ENCODE peak calls at places on chromosome 7, in ten cellular contexts. E, M, G, N, X, I, H, J, R and U are unnamed samples.

GRCh38 chr7:134865001-134865845 is 85.8 kb downstream of the CALD1 start:
- DNase-seq in J (peak; percentile 64), E (peak; percentile 8), I (peak; percentile 38), X (no peak), M (peak; percentile 60), R (peak; percentile 20), H (no peak), G (peak; percentile 19), N (peak; percentile 53), U (peak; percentile 48)

GRCh38 chr7:378041-378420 is 88.1 kb downstream of the FOXL3 start:
- DNase-seq in I (no peak), G (no peak), N (no peak), H (no peak), M (no peak), J (no peak), R (no peak), X (no peak), E (no peak), U (no peak)

GRCh38 chr7:32937344-32938174 is 19.7 kb upstream of the FKBP9 start:
- DNase-seq in X (no peak), H (no peak), G (no peak), J (peak; percentile 78), I (peak; percentile 22), M (peak; percentile 66), R (no peak), E (no peak), N (peak; percentile 33), U (no peak)

GRCh38 chr7:255721-256361 is 34.1 kb upstream of the FOXL3 start:
- DNase-seq in N (no peak), G (no peak), X (peak; percentile 82), E (no peak), H (peak; percentile 64), I (no peak), J (no peak), R (no peak), M (no peak), U (no peak)

GRCh38 chr7:128215281-128215680 is 25.8 kb upstream of the LEP start:
- DNase-seq in X (no peak), N (peak; percentile 98), G (no peak), M (peak; percentile 70), J (peak; percentile 89), H (no peak), R (no peak), I (peak; percentile 65), E (no peak), U (no peak)

GRCh38 chr7:131443496-131443895 is 112.9 kb downstream of the PODXL start:
- DNase-seq in R (no peak), H (no peak), X (no peak), G (no peak), N (no peak), E (no peak), I (no peak), M (peak; percentile 43), J (peak; percentile 27), U (no peak)

GRCh38 chr7:128742206-128742605 is 3.0 kb downstream of the CALU start:
- DNase-seq in G (no peak), R (no peak), X (no peak), I (peak; percentile 66), E (no peak), N (peak; percentile 90), M (peak; percentile 88), H (no peak), J (peak; percentile 91), U (no peak)

GRCh38 chr7:137754076-137754851 is 92.5 kb downstream of the DGKI start:
- DNase-seq in J (peak; percentile 12), G (peak; percentile 27), I (no peak), N (no peak), M (peak; percentile 41), H (no peak), X (no peak), R (peak; percentile 33), E (no peak), U (peak; percentile 22)

GRCh38 chr7:44377134-44377463 is 51.7 kb upstream of the CAMK2B start:
- DNase-seq in R (no peak), M (no peak), X (no peak), I (no peak), J (no peak), G (no peak), H (no peak), E (no peak), N (no peak), U (no peak)

GRCh38 chr7:1403844-1404404 is 55.3 kb downstream of the MICALL2 start:
- DNase-seq in E (no peak), N (peak; percentile 19), R (peak; percentile 66), J (peak; percentile 46), H (no peak), G (no peak), M (peak; percentile 58), I (peak; percentile 79), X (peak; percentile 78), U (no peak)

GRCh38 chr7:48360574-48360973 is 189.3 kb downstream of the ABCA13 start:
- DNase-seq in R (no peak), J (peak; percentile 53), G (no peak), M (peak; percentile 89), H (no peak), I (peak; percentile 13), E (no peak), N (peak; percentile 5), X (no peak), U (no peak)
- TF ChIP-seq CTCF in R (no peak), J (no peak), G (no peak), M (no peak), H (no peak), I (no peak), E (no peak), N (no peak), X (no peak), U (no peak)

GRCh38 chr7:65002972-65003585 is 3.4 kb downstream of the ERV3-1 start:
- DNase-seq in G (no peak), J (no peak), N (no peak), I (no peak), M (no peak), E (no peak), X (no peak), R (no peak), H (no peak), U (no peak)

GRCh38 chr7:64998865-64999164 is 7.7 kb downstream of the ERV3-1 start:
- DNase-seq in R (no peak), J (no peak), H (no peak), E (no peak), N (no peak), M (no peak), I (no peak), X (no peak), G (no peak), U (no peak)

GRCh38 chr7:65004575-65004974 is 1.9 kb downstream of the ERV3-1 start:
- DNase-seq in I (no peak), G (no peak), J (no peak), H (no peak), X (no peak), N (no peak), R (no peak), M (no peak), E (no peak), U (no peak)

GRCh38 chr7:64999165-65000004 is 7.1 kb downstream of the ERV3-1 start:
- DNase-seq in G (peak; percentile 19), H (no peak), X (peak; percentile 36), R (no peak), I (peak; percentile 15), J (peak; percentile 57), M (peak; percentile 97), E (no peak), N (peak; percentile 11), U (peak; percentile 13)

DNA sequence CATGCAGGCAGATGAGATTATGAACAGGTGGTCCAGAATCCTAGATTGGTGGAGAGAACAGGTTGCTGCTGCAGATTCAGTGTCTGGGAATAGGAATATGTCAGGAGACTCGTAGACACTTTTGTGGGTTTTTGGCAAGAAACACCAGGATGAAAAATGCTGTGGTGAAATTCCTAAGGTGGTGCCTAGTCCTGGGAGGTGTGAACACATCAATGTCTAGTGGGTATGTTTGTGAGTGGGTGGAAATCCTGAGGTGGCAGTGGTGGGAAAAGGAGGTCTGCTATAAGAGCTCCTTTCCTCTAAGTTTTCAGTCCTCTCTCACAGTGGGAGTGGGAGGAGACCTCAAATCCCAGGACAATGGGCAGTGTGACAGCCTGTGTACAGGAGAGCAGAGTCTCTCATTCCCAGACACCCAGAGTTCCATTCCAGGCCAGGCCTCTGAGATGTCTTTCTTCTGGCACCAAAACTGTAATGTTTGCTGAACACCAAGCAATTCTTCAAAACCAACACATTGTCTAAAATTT is 5.1 kb downstream of the ERV3-1 start:
- DNase-seq in J (no peak), M (no peak), I (no peak), G (no peak), X (no peak), R (no peak), N (no peak), E (no peak), H (no peak), U (no peak)
- H3K4me3 ChIP-seq in J (no peak overlapping the region), M (no peak overlapping the region), I (no peak overlapping the region), G (no peak overlapping the region), X (no peak overlapping the region), R (no peak overlapping the region), N (no peak overlapping the region), E (no peak overlapping the region), H (no peak overlapping the region), U (no peak overlapping the region)

DNA sequence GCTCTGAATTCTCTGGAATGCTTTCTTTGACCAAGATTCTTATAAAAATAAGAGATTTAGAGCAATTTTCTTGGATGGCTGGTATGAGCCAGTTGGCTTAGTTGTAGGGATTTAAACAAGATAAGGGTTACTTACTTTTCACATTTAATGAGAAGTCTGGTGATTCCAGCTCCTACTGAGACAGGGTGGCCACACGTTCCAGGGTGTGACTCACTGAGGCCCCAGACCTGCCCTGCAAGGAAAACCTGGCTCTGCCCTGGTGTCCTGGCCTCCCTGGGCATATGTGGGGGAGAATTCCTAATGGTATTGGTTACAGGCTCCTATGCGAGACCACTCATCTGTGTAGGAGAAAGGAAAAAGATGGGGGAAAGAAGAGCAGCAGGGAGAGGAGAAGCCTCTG is 139.7 kb downstream of the EGFR start:
- DNase-seq in G (no peak), J (no peak), R (no peak), X (no peak), H (no peak), I (peak; percentile 77), M (no peak), E (no peak), N (peak; percentile 26), U (no peak)
- TF ChIP-seq CTCF in G (no peak), J (no peak), R (no peak), X (no peak), H (no peak), I (no peak), M (no peak), E (no peak), N (no peak), U (no peak)

DNA sequence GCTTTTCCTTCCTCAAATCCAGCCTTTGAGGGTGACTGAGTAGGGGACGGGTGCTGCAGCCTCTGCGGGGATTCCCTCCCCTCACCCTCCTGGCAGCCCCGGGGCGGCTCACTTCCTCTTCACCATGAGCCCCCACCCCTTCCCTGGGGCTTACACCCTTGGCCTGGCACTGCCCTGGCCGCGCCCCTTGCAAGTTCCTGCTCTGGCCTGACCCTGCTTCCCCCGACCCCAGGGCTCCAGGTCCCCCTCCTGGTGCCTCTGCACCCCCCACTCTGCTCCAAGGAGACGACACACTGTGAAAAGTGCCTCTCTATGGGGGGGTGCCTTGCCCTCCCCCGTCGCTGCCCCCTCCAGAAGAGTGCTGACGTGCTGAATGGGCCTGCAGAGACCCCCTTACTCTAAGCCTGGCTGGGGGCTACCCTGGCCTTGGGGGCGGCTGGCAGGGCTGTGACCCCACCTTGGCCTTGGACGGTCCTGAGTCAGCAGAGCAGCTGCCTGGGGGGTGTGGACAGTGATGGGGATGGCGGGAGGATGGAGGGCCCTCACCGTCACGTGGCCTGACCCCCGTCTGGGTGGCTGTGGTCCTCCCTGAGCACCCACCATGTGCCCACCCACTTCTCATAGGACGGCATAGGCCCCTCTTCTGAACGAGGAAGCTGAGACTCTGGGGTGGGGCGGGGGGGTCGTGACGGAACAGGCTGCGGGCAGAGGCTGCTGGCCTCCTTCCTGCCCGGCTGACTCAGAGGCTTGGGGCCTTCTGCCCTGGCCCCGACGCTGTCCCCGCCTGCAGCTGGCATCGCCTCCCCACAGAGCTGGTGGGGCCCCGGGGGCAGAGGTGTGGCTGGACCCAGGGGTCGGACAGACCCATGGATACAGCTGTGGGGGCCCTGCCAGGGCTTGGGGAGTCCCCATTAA is 9.8 kb downstream of the LFNG start:
- DNase-seq in G (no peak), I (peak; percentile 60), J (peak; percentile 57), H (peak; percentile 92), N (peak; percentile 61), E (peak; percentile 47), X (peak; percentile 88), M (peak; percentile 60), R (no peak), U (peak; percentile 58)
- H3K4me3 ChIP-seq in G (no peak overlapping the region), I (no peak overlapping the region), J (no peak overlapping the region), H (no peak overlapping the region), N (no peak overlapping the region), E (peak overlapping the region; percentile 63), X (peak overlapping the region; percentile 6), M (no peak overlapping the region), R (no peak overlapping the region), U (no peak overlapping the region)